ENCODE peak calls at places on chromosome 16, in six cellular contexts. One of them, this sample, is unnamed.

GRCh38 chr16:56093055-56093454 is 98.2 kb upstream of the GNAO1 start:
- DNase-seq in OCI-LY7: no peak
- DNase-seq in ascending aorta: no peak
- DNase-seq in esophagus squamous epithelium: no peak
- DNase-seq in sigmoid colon: no peak
- DNase-seq in cardiac muscle cell: no peak
- DNase-seq in this sample: no peak

GRCh38 chr16:56667581-56668571 is at the start of gene MT1G:
- DNase-seq in OCI-LY7: no peak
- DNase-seq in ascending aorta: no peak
- DNase-seq in esophagus squamous epithelium: no peak
- DNase-seq in sigmoid colon: peak
- DNase-seq in cardiac muscle cell: peak
- DNase-seq in this sample: no peak

GRCh38 chr16:53743149-53743566 is 39.2 kb downstream of the FTO start:
- DNase-seq in OCI-LY7: peak
- DNase-seq in ascending aorta: no peak
- DNase-seq in esophagus squamous epithelium: no peak
- DNase-seq in sigmoid colon: no peak
- DNase-seq in cardiac muscle cell: no peak
- DNase-seq in this sample: peak

GRCh38 chr16:82835487-82836160 is 208.9 kb downstream of the CDH13 start:
- DNase-seq in OCI-LY7: no peak
- DNase-seq in ascending aorta: no peak
- DNase-seq in esophagus squamous epithelium: no peak
- DNase-seq in sigmoid colon: no peak
- DNase-seq in cardiac muscle cell: no peak
- DNase-seq in this sample: no peak

GRCh38 chr16:10123141-10123540 is 59.1 kb downstream of the GRIN2A start:
- DNase-seq in OCI-LY7: no peak
- DNase-seq in ascending aorta: no peak
- DNase-seq in esophagus squamous epithelium: no peak
- DNase-seq in sigmoid colon: no peak
- DNase-seq in cardiac muscle cell: no peak
- DNase-seq in this sample: no peak

GRCh38 chr16:23509763-23510153 is 536 bp downstream of the GGA2 start:
- DNase-seq in OCI-LY7: peak
- DNase-seq in ascending aorta: no peak
- DNase-seq in esophagus squamous epithelium: no peak
- DNase-seq in sigmoid colon: no peak
- DNase-seq in cardiac muscle cell: peak
- DNase-seq in this sample: no peak

GRCh38 chr16:63922563-63922962 is 1199.3 kb downstream of the CDH11 start:
- DNase-seq in OCI-LY7: no peak
- DNase-seq in ascending aorta: no peak
- DNase-seq in esophagus squamous epithelium: no peak
- DNase-seq in sigmoid colon: no peak
- DNase-seq in cardiac muscle cell: no peak
- DNase-seq in this sample: no peak

GRCh38 chr16:89232107-89232506 is 14.6 kb downstream of the ZNF778 start:
- DNase-seq in OCI-LY7: no peak
- DNase-seq in ascending aorta: no peak
- DNase-seq in esophagus squamous epithelium: no peak
- DNase-seq in sigmoid colon: no peak
- DNase-seq in cardiac muscle cell: no peak
- DNase-seq in this sample: no peak

GRCh38 chr16:70341600-70341999 is 5.1 kb upstream of the DDX19A start:
- DNase-seq in OCI-LY7: peak
- DNase-seq in ascending aorta: no peak
- DNase-seq in esophagus squamous epithelium: no peak
- DNase-seq in sigmoid colon: no peak
- DNase-seq in cardiac muscle cell: no peak
- DNase-seq in this sample: no peak

GRCh38 chr16:87945351-87946042 is 5.7 kb upstream of the BANP start:
- DNase-seq in OCI-LY7: peak
- DNase-seq in ascending aorta: no peak
- DNase-seq in esophagus squamous epithelium: no peak
- DNase-seq in sigmoid colon: peak
- DNase-seq in cardiac muscle cell: peak
- DNase-seq in this sample: peak

GRCh38 chr16:11064846-11065245 is 120.5 kb downstream of the CLEC16A start:
- DNase-seq in OCI-LY7: no peak
- DNase-seq in ascending aorta: no peak
- DNase-seq in esophagus squamous epithelium: no peak
- DNase-seq in sigmoid colon: no peak
- DNase-seq in cardiac muscle cell: no peak
- DNase-seq in this sample: no peak

GRCh38 chr16:81636298-81636960 is 142.7 kb upstream of the PLCG2 start:
- DNase-seq in OCI-LY7: no peak
- DNase-seq in ascending aorta: no peak
- DNase-seq in esophagus squamous epithelium: no peak
- DNase-seq in sigmoid colon: no peak
- DNase-seq in cardiac muscle cell: no peak
- DNase-seq in this sample: peak
- TF ChIP-seq CTCF in OCI-LY7: no peak
- TF ChIP-seq CTCF in ascending aorta: no peak
- TF ChIP-seq CTCF in esophagus squamous epithelium: no peak
- TF ChIP-seq CTCF in sigmoid colon: no peak
- TF ChIP-seq CTCF in cardiac muscle cell: no peak
- TF ChIP-seq CTCF in this sample: no peak

DNA sequence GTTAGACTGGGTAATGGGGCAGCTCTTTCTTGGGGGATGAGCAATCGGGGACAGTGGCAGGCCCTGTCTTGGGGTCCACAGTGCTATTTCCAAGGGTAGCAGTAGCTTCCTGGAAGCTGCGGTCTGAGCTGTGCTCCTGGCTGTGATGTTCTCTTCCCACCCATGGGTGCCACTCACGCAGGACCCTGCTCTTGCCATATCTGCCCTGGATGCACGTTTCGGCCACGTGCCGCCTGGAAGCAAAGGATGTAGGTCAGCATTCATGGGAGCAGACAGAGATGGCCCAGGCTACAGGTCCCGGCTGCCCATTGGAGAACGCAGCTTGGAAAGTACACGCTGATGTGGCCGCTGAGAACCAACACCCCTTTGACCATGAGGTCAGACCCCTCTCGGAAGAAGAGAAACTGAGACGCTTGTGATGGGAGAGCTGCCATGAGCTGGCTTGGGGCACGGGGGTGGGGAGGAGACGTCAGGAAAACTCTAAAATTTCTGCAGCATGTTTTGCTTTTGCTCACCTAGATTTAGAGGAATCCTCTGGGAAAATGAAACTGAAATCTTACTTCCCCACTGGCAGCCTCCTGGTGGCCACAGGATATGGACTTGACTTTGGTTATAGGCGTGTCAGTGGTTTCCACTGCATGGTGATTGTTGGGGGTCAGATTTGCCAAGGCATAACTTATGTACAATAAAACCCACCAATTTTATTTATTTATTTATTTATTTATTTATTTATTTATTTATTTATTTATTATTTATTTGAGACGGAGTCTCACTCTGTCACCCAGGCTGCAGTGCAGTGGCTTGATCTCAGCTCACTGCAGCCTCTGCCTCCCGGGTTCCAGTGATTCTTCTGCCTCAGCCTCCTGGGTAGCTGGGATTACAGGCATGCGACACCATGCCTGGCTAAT is 36.2 kb upstream of the IRF8 start:
- DNase-seq in OCI-LY7: no peak
- DNase-seq in ascending aorta: no peak
- DNase-seq in esophagus squamous epithelium: no peak
- DNase-seq in sigmoid colon: no peak
- DNase-seq in cardiac muscle cell: no peak
- DNase-seq in this sample: no peak
- TF ChIP-seq CTCF in OCI-LY7: no peak
- TF ChIP-seq CTCF in ascending aorta: no peak
- TF ChIP-seq CTCF in esophagus squamous epithelium: no peak
- TF ChIP-seq CTCF in sigmoid colon: no peak
- TF ChIP-seq CTCF in cardiac muscle cell: no peak
- TF ChIP-seq CTCF in this sample: peak

GRCh38 chr16:73531021-73531420 is 483.1 kb upstream of the ZFHX3 start:
- DNase-seq in OCI-LY7: no peak
- DNase-seq in ascending aorta: no peak
- DNase-seq in esophagus squamous epithelium: no peak
- DNase-seq in sigmoid colon: no peak
- DNase-seq in cardiac muscle cell: no peak
- DNase-seq in this sample: no peak
- TF ChIP-seq CTCF in OCI-LY7: no peak
- TF ChIP-seq CTCF in ascending aorta: no peak
- TF ChIP-seq CTCF in esophagus squamous epithelium: no peak
- TF ChIP-seq CTCF in sigmoid colon: no peak
- TF ChIP-seq CTCF in cardiac muscle cell: no peak
- TF ChIP-seq CTCF in this sample: no peak

DNA sequence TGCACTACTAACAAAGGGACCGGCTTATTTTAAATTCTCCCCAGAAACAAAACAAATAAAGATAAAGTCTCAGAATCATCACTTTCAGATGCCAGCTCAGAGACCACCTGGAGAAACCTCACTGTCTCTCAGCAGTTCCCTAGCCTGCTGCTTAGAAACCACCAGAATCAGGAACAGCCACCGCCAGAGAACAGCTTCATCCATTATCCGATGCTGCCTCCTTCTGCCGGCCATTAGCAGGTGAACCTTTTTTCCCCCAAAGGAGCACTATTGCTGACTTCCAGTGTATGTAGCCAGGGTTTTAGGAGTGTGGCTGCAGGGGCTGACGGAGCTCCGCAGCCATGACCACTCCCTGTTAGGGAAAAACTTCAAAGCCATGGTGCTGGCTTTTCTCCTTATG is 171.2 kb upstream of the DYNLRB2 start:
- DNase-seq in OCI-LY7: no peak
- DNase-seq in ascending aorta: no peak
- DNase-seq in esophagus squamous epithelium: no peak
- DNase-seq in sigmoid colon: peak
- DNase-seq in cardiac muscle cell: peak
- DNase-seq in this sample: peak
- TF ChIP-seq CTCF in OCI-LY7: no peak
- TF ChIP-seq CTCF in ascending aorta: peak
- TF ChIP-seq CTCF in esophagus squamous epithelium: no peak
- TF ChIP-seq CTCF in sigmoid colon: no peak
- TF ChIP-seq CTCF in cardiac muscle cell: peak
- TF ChIP-seq CTCF in this sample: peak

This sample was measured in Caco-2.